ENCODE peak calls at places on chromosomes 16 and 17, in ten cellular contexts. F, H, A, T, J, P, B, R, S and Y are unnamed samples.

GRCh38 chr16:66948034-66948821 is 12.8 kb upstream of the CES3 start:
- DNase-seq in F (peak; percentile 31), H (no peak), A (no peak), T (peak; percentile 20), J (no peak), P (no peak), B (no peak), R (no peak), S (no peak), Y (peak; percentile 53)

GRCh38 chr16:67104061-67104460 is 5.7 kb upstream of the PHAF1 start:
- DNase-seq in F (no peak), H (no peak), A (no peak), T (peak; percentile 54), J (no peak), P (peak; percentile 68), B (no peak), R (no peak), S (peak; percentile 32), Y (no peak)

GRCh38 chr17:81650951-81651350 is 5.4 kb downstream of the PDE6G start:
- DNase-seq in F (no peak), H (no peak), A (no peak), T (no peak), J (no peak), P (no peak), B (no peak), R (no peak), S (no peak), Y (no peak)

GRCh38 chr16:3793161-3793576 is 75.8 kb upstream of the TRAP1 start:
- DNase-seq in F (no peak), H (no peak), A (no peak), T (peak; percentile 36), J (peak; percentile 31), P (no peak), B (peak; percentile 61), R (peak; percentile 60), S (no peak), Y (peak; percentile 33)

GRCh38 chr17:50766222-50767023 is 895 bp downstream of the ANKRD40CL start:
- DNase-seq in F (no peak), H (no peak), A (no peak), T (no peak), J (no peak), P (peak; percentile 59), B (no peak), R (no peak), S (no peak), Y (no peak)

GRCh38 chr17:3594056-3594810 is 15.0 kb downstream of the TRPV1 start:
- DNase-seq in F (no peak), H (no peak), A (no peak), T (peak; percentile 34), J (peak; percentile 7), P (no peak), B (no peak), R (no peak), S (no peak), Y (no peak)

GRCh38 chr16:80120899-80121521 is 419.8 kb upstream of the DYNLRB2 start:
- DNase-seq in F (peak; percentile 33), H (no peak), A (no peak), T (no peak), J (no peak), P (no peak), B (no peak), R (no peak), S (no peak), Y (no peak)

GRCh38 chr16:77307764-77308561 is 108.8 kb downstream of the SYCE1L start:
- DNase-seq in F (no peak), H (no peak), A (no peak), T (no peak), J (no peak), P (no peak), B (no peak), R (no peak), S (no peak), Y (no peak)

GRCh38 chr16:2464333-2464732 is 4.4 kb downstream of the TEDC2 start:
- DNase-seq in F (no peak), H (no peak), A (no peak), T (no peak), J (no peak), P (no peak), B (no peak), R (no peak), S (no peak), Y (no peak)

GRCh38 chr16:67395458-67396158 is 2.3 kb upstream of the TPPP3 start:
- DNase-seq in F (no peak), H (no peak), A (no peak), T (no peak), J (no peak), P (no peak), B (no peak), R (no peak), S (peak; percentile 85), Y (no peak)

GRCh38 chr17:43641416-43641815 is 20.3 kb downstream of the MEOX1 start:
- DNase-seq in F (no peak), H (no peak), A (no peak), T (peak; percentile 66), J (no peak), P (no peak), B (peak; percentile 57), R (no peak), S (no peak), Y (no peak)

GRCh38 chr17:35161281-35161761 is 13.7 kb downstream of the UNC45B start:
- DNase-seq in F (no peak), H (no peak), A (no peak), T (no peak), J (no peak), P (no peak), B (no peak), R (no peak), S (no peak), Y (no peak)

GRCh38 chr17:36731806-36732205 is 130.4 kb downstream of the MRM1 start:
- DNase-seq in F (no peak), H (no peak), A (no peak), T (no peak), J (no peak), P (no peak), B (no peak), R (no peak), S (no peak), Y (no peak)

GRCh38 chr17:54944796-54945195 is 23.7 kb downstream of the COX11 start:
- DNase-seq in F (no peak), H (no peak), A (no peak), T (no peak), J (no peak), P (no peak), B (no peak), R (no peak), S (no peak), Y (no peak)

GRCh38 chr17:6539871-6540270 is 16.5 kb downstream of the PITPNM3 start:
- DNase-seq in F (no peak), H (no peak), A (no peak), T (no peak), J (no peak), P (no peak), B (no peak), R (no peak), S (no peak), Y (no peak)

DNA sequence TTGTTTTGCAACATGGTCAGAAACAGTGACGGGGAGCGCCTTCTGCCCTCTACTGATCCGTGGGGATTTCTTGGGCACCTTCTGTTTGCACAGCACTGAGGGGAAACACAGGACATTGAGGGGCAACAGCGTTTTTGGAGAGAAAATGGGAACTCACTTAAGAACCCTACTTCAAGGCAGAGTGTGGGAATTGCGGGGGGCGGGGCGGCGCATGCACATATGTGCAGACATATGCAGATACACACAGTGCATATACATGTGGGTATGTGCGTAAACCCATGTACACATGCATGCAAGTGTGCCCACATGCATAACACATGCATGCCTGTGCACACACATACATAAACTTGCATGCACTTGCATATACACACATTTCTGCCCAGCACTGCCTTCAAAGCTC is 32.3 kb downstream of the NLRC5 start:
- DNase-seq in F (no peak), H (no peak), A (no peak), T (no peak), J (no peak), P (no peak), B (no peak), R (no peak), S (no peak), Y (no peak)
- H3K36me3 ChIP-seq in F (peaks cover 91% of the 10 kb centered on the region), H (no peaks in the 10 kb centered on the region), A (no peaks in the 10 kb centered on the region), T (no peaks in the 10 kb centered on the region), J (no peaks in the 10 kb centered on the region), P (no peaks in the 10 kb centered on the region), B (peaks cover 37% of the 10 kb centered on the region), R (no peaks in the 10 kb centered on the region), S (no peaks in the 10 kb centered on the region), Y (peaks cover 3% of the 10 kb centered on the region)

GRCh38 chr17:38598536-38598935 is 7.2 kb downstream of the SRCIN1 start:
- DNase-seq in F (peak; percentile 82), H (no peak), A (peak; percentile 87), T (peak; percentile 79), J (no peak), P (peak; percentile 82), B (no peak), R (no peak), S (peak; percentile 86), Y (no peak)
- H3K4me3 ChIP-seq in F (no peak overlapping the region), H (no peak overlapping the region), A (no peak overlapping the region), T (no peak overlapping the region), J (no peak overlapping the region), P (no peak overlapping the region), B (no peak overlapping the region), R (no peak overlapping the region), S (no peak overlapping the region), Y (no peak overlapping the region)

DNA sequence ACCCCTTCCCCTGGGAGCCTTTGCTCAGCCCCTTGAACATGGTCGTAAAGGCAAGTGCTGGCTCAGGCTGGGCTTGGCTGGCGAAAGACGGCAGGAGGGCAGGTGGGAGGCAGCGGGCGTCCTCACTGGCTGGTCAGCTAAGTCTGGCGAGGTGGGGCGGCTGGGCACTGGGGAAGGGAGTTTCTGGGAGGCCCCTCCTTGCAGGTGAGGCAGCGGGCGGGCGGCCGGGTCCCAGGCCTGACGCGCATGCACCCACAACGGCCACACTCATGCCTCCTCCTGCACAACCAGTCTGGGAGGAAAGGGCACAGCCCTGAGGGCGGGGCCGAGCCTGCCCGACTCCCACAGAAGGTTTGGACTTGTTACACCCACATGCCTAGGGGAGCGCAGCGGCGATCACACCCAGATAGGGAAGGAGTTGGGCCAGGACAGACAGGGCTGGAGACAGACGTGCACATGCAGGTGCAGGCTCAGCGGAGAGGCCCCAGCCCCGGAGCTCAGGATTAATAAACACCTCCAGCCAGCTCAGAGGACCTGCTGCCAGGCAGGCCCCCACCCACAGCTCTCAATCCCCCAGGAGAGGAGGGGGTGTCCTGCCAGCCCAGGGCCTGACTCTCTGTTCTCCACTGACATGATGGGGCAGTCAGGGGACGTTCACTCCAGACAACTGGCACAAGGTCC is at the start of gene EVPL:
- DNase-seq in F (peak; percentile 88), H (no peak), A (peak; percentile 85), T (no peak), J (no peak), P (peak; percentile 79), B (no peak), R (no peak), S (peak; percentile 75), Y (no peak)
- TF ChIP-seq POLR2A in F (no peak), H (no peak), A (peak; percentile 73), T (no peak), J (no peak), P (peak; percentile 63), B (no peak), R (no peak), S (peak; percentile 40), Y (no peak)

DNA sequence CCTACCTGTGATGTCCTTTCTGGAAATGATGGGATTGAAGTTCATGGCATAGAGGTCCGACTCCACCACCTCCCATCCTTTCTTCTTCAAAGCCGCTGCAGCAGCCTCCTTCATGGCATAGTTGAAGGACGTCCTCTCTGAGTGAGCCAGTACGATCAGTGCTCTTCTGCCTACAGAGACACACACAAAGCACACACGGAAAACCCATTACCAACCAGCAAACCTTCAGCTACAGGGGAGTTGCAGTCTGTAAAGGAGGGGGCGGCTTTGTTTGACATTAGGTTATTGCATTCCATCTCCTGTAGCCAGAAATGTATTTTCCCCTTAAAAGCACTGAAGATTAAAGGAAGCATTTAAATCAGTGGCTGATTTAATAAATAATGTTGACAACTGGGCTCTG is 8.0 kb downstream of the NQO1 start:
- DNase-seq in F (no peak), H (no peak), A (no peak), T (no peak), J (no peak), P (no peak), B (no peak), R (no peak), S (no peak), Y (no peak)
- H3K36me3 ChIP-seq in F (peaks cover 51% of the 10 kb centered on the region), H (no peaks in the 10 kb centered on the region), A (peaks cover 31% of the 10 kb centered on the region), T (no peaks in the 10 kb centered on the region), J (no peaks in the 10 kb centered on the region), P (peaks cover 48% of the 10 kb centered on the region), B (peaks cover 43% of the 10 kb centered on the region), R (no peaks in the 10 kb centered on the region), S (no peaks in the 10 kb centered on the region), Y (no peaks in the 10 kb centered on the region)